ENCODE peak calls at places on chromosomes 6 and 20, in nine cellular contexts. One of them, this sample, is unnamed.

GRCh38 chr20:62815066-62815991 is 1.5 kb upstream of the COL9A3 start:
- DNase-seq in HTR-8/SVneo: peak
- DNase-seq in nucleus accumbens: no peak
- DNase-seq in naive thymus-derived CD4-positive, alpha-beta T cell: no peak
- DNase-seq in SHP77: no peak
- DNase-seq in neural crest cell: no peak
- DNase-seq in GM19239: no peak
- DNase-seq in stimulated activated CD4-positive, alpha-beta T cell treated with anti-CD3 and anti-CD28 coated beads, TNF-alpha, amount 100 ng/mL, for 48 hours: no peak
- DNase-seq in RWPE1: peak
- DNase-seq in this sample: no peak

GRCh38 chr6:149235130-149235561 is 82.4 kb upstream of the TAB2 start:
- DNase-seq in HTR-8/SVneo: peak
- DNase-seq in nucleus accumbens: no peak
- DNase-seq in naive thymus-derived CD4-positive, alpha-beta T cell: no peak
- DNase-seq in SHP77: peak
- DNase-seq in neural crest cell: no peak
- DNase-seq in GM19239: peak
- DNase-seq in stimulated activated CD4-positive, alpha-beta T cell treated with anti-CD3 and anti-CD28 coated beads, TNF-alpha, amount 100 ng/mL, for 48 hours: no peak
- DNase-seq in RWPE1: peak
- DNase-seq in this sample: no peak

GRCh38 chr6:100226811-100227210 is 232.8 kb upstream of the MCHR2 start:
- DNase-seq in HTR-8/SVneo: no peak
- DNase-seq in nucleus accumbens: no peak
- DNase-seq in naive thymus-derived CD4-positive, alpha-beta T cell: no peak
- DNase-seq in SHP77: no peak
- DNase-seq in neural crest cell: no peak
- DNase-seq in GM19239: no peak
- DNase-seq in stimulated activated CD4-positive, alpha-beta T cell treated with anti-CD3 and anti-CD28 coated beads, TNF-alpha, amount 100 ng/mL, for 48 hours: no peak
- DNase-seq in RWPE1: no peak
- DNase-seq in this sample: no peak

GRCh38 chr6:119129148-119129967 is 50.9 kb upstream of the FAM184A start:
- DNase-seq in HTR-8/SVneo: peak
- DNase-seq in nucleus accumbens: no peak
- DNase-seq in naive thymus-derived CD4-positive, alpha-beta T cell: peak
- DNase-seq in SHP77: peak
- DNase-seq in neural crest cell: peak
- DNase-seq in GM19239: peak
- DNase-seq in stimulated activated CD4-positive, alpha-beta T cell treated with anti-CD3 and anti-CD28 coated beads, TNF-alpha, amount 100 ng/mL, for 48 hours: no peak
- DNase-seq in RWPE1: peak
- DNase-seq in this sample: no peak

GRCh38 chr6:36340671-36341454 is 4.2 kb upstream of the BNIP5 start:
- DNase-seq in HTR-8/SVneo: peak
- DNase-seq in nucleus accumbens: peak
- DNase-seq in naive thymus-derived CD4-positive, alpha-beta T cell: peak
- DNase-seq in SHP77: peak
- DNase-seq in neural crest cell: peak
- DNase-seq in GM19239: peak
- DNase-seq in stimulated activated CD4-positive, alpha-beta T cell treated with anti-CD3 and anti-CD28 coated beads, TNF-alpha, amount 100 ng/mL, for 48 hours: peak
- DNase-seq in RWPE1: peak
- DNase-seq in this sample: peak

GRCh38 chr6:163579880-163580295 is 165.4 kb downstream of the QKI start:
- DNase-seq in HTR-8/SVneo: no peak
- DNase-seq in nucleus accumbens: no peak
- DNase-seq in naive thymus-derived CD4-positive, alpha-beta T cell: no peak
- DNase-seq in SHP77: no peak
- DNase-seq in neural crest cell: no peak
- DNase-seq in GM19239: no peak
- DNase-seq in stimulated activated CD4-positive, alpha-beta T cell treated with anti-CD3 and anti-CD28 coated beads, TNF-alpha, amount 100 ng/mL, for 48 hours: no peak
- DNase-seq in RWPE1: no peak
- DNase-seq in this sample: no peak

GRCh38 chr20:16243470-16243869 is 329.8 kb downstream of the KIF16B start:
- DNase-seq in HTR-8/SVneo: no peak
- DNase-seq in nucleus accumbens: no peak
- DNase-seq in naive thymus-derived CD4-positive, alpha-beta T cell: no peak
- DNase-seq in SHP77: no peak
- DNase-seq in neural crest cell: no peak
- DNase-seq in GM19239: no peak
- DNase-seq in stimulated activated CD4-positive, alpha-beta T cell treated with anti-CD3 and anti-CD28 coated beads, TNF-alpha, amount 100 ng/mL, for 48 hours: no peak
- DNase-seq in RWPE1: no peak
- DNase-seq in this sample: no peak

GRCh38 chr6:49030621-49031020 is 432.4 kb downstream of the MMUT start:
- DNase-seq in HTR-8/SVneo: no peak
- DNase-seq in nucleus accumbens: no peak
- DNase-seq in naive thymus-derived CD4-positive, alpha-beta T cell: no peak
- DNase-seq in SHP77: no peak
- DNase-seq in neural crest cell: no peak
- DNase-seq in GM19239: no peak
- DNase-seq in stimulated activated CD4-positive, alpha-beta T cell treated with anti-CD3 and anti-CD28 coated beads, TNF-alpha, amount 100 ng/mL, for 48 hours: no peak
- DNase-seq in RWPE1: no peak
- DNase-seq in this sample: no peak

GRCh38 chr6:107707346-107708270 is 116.5 kb downstream of the SCML4 start:
- DNase-seq in HTR-8/SVneo: no peak
- DNase-seq in nucleus accumbens: no peak
- DNase-seq in naive thymus-derived CD4-positive, alpha-beta T cell: no peak
- DNase-seq in SHP77: no peak
- DNase-seq in neural crest cell: no peak
- DNase-seq in GM19239: no peak
- DNase-seq in stimulated activated CD4-positive, alpha-beta T cell treated with anti-CD3 and anti-CD28 coated beads, TNF-alpha, amount 100 ng/mL, for 48 hours: no peak
- DNase-seq in RWPE1: no peak
- DNase-seq in this sample: no peak

GRCh38 chr6:57158658-57159057 is 13.5 kb upstream of the BAG2 start:
- DNase-seq in HTR-8/SVneo: no peak
- DNase-seq in nucleus accumbens: no peak
- DNase-seq in naive thymus-derived CD4-positive, alpha-beta T cell: no peak
- DNase-seq in SHP77: no peak
- DNase-seq in neural crest cell: no peak
- DNase-seq in GM19239: no peak
- DNase-seq in stimulated activated CD4-positive, alpha-beta T cell treated with anti-CD3 and anti-CD28 coated beads, TNF-alpha, amount 100 ng/mL, for 48 hours: no peak
- DNase-seq in RWPE1: peak
- DNase-seq in this sample: no peak

GRCh38 chr6:165920896-165921671 is 246.6 kb downstream of the TBXT start:
- DNase-seq in HTR-8/SVneo: no peak
- DNase-seq in nucleus accumbens: no peak
- DNase-seq in naive thymus-derived CD4-positive, alpha-beta T cell: no peak
- DNase-seq in SHP77: no peak
- DNase-seq in neural crest cell: no peak
- DNase-seq in GM19239: no peak
- DNase-seq in stimulated activated CD4-positive, alpha-beta T cell treated with anti-CD3 and anti-CD28 coated beads, TNF-alpha, amount 100 ng/mL, for 48 hours: no peak
- DNase-seq in RWPE1: no peak
- DNase-seq in this sample: no peak

GRCh38 chr6:158706369-158706982 is 56.6 kb downstream of the SYTL3 start:
- DNase-seq in HTR-8/SVneo: no peak
- DNase-seq in nucleus accumbens: no peak
- DNase-seq in naive thymus-derived CD4-positive, alpha-beta T cell: no peak
- DNase-seq in SHP77: peak
- DNase-seq in neural crest cell: peak
- DNase-seq in GM19239: no peak
- DNase-seq in stimulated activated CD4-positive, alpha-beta T cell treated with anti-CD3 and anti-CD28 coated beads, TNF-alpha, amount 100 ng/mL, for 48 hours: no peak
- DNase-seq in RWPE1: peak
- DNase-seq in this sample: no peak

GRCh38 chr6:6409397-6410030 is 89.1 kb upstream of the F13A1 start:
- DNase-seq in HTR-8/SVneo: no peak
- DNase-seq in nucleus accumbens: no peak
- DNase-seq in naive thymus-derived CD4-positive, alpha-beta T cell: no peak
- DNase-seq in SHP77: no peak
- DNase-seq in neural crest cell: no peak
- DNase-seq in GM19239: no peak
- DNase-seq in stimulated activated CD4-positive, alpha-beta T cell treated with anti-CD3 and anti-CD28 coated beads, TNF-alpha, amount 100 ng/mL, for 48 hours: no peak
- DNase-seq in RWPE1: no peak
- DNase-seq in this sample: no peak

GRCh38 chr6:44474643-44475042 is 87.1 kb downstream of the CDC5L start:
- DNase-seq in HTR-8/SVneo: no peak
- DNase-seq in nucleus accumbens: no peak
- DNase-seq in naive thymus-derived CD4-positive, alpha-beta T cell: no peak
- DNase-seq in SHP77: no peak
- DNase-seq in neural crest cell: no peak
- DNase-seq in GM19239: no peak
- DNase-seq in stimulated activated CD4-positive, alpha-beta T cell treated with anti-CD3 and anti-CD28 coated beads, TNF-alpha, amount 100 ng/mL, for 48 hours: no peak
- DNase-seq in RWPE1: no peak
- DNase-seq in this sample: no peak

GRCh38 chr20:43954704-43955243 is 40.1 kb downstream of the TOX2 start:
- DNase-seq in HTR-8/SVneo: no peak
- DNase-seq in nucleus accumbens: no peak
- DNase-seq in naive thymus-derived CD4-positive, alpha-beta T cell: no peak
- DNase-seq in SHP77: no peak
- DNase-seq in neural crest cell: no peak
- DNase-seq in GM19239: no peak
- DNase-seq in stimulated activated CD4-positive, alpha-beta T cell treated with anti-CD3 and anti-CD28 coated beads, TNF-alpha, amount 100 ng/mL, for 48 hours: no peak
- DNase-seq in RWPE1: no peak
- DNase-seq in this sample: no peak

GRCh38 chr6:169932491-169932890 is 181.1 kb downstream of the ERMARD start:
- DNase-seq in HTR-8/SVneo: no peak
- DNase-seq in nucleus accumbens: no peak
- DNase-seq in naive thymus-derived CD4-positive, alpha-beta T cell: no peak
- DNase-seq in SHP77: peak
- DNase-seq in neural crest cell: no peak
- DNase-seq in GM19239: no peak
- DNase-seq in stimulated activated CD4-positive, alpha-beta T cell treated with anti-CD3 and anti-CD28 coated beads, TNF-alpha, amount 100 ng/mL, for 48 hours: no peak
- DNase-seq in RWPE1: no peak
- DNase-seq in this sample: no peak

GRCh38 chr6:9025796-9026195 is 590.5 kb upstream of the SLC35B3 start:
- DNase-seq in HTR-8/SVneo: no peak
- DNase-seq in nucleus accumbens: no peak
- DNase-seq in naive thymus-derived CD4-positive, alpha-beta T cell: no peak
- DNase-seq in SHP77: no peak
- DNase-seq in neural crest cell: no peak
- DNase-seq in GM19239: no peak
- DNase-seq in stimulated activated CD4-positive, alpha-beta T cell treated with anti-CD3 and anti-CD28 coated beads, TNF-alpha, amount 100 ng/mL, for 48 hours: no peak
- DNase-seq in RWPE1: no peak
- DNase-seq in this sample: no peak

GRCh38 chr6:287500-287883 is 4.8 kb upstream of the DUSP22 start:
- DNase-seq in HTR-8/SVneo: no peak
- DNase-seq in nucleus accumbens: no peak
- DNase-seq in naive thymus-derived CD4-positive, alpha-beta T cell: no peak
- DNase-seq in SHP77: no peak
- DNase-seq in neural crest cell: no peak
- DNase-seq in GM19239: no peak
- DNase-seq in stimulated activated CD4-positive, alpha-beta T cell treated with anti-CD3 and anti-CD28 coated beads, TNF-alpha, amount 100 ng/mL, for 48 hours: no peak
- DNase-seq in RWPE1: no peak
- DNase-seq in this sample: no peak

GRCh38 chr6:133983099-133983939 is 30.3 kb downstream of the TBPL1 start:
- DNase-seq in HTR-8/SVneo: peak
- DNase-seq in nucleus accumbens: no peak
- DNase-seq in naive thymus-derived CD4-positive, alpha-beta T cell: peak
- DNase-seq in SHP77: no peak
- DNase-seq in neural crest cell: no peak
- DNase-seq in GM19239: no peak
- DNase-seq in stimulated activated CD4-positive, alpha-beta T cell treated with anti-CD3 and anti-CD28 coated beads, TNF-alpha, amount 100 ng/mL, for 48 hours: peak
- DNase-seq in RWPE1: no peak
- DNase-seq in this sample: no peak

GRCh38 chr6:46325561-46326525 is 155.1 kb upstream of the ENPP5 start:
- DNase-seq in HTR-8/SVneo: peak
- DNase-seq in nucleus accumbens: peak
- DNase-seq in naive thymus-derived CD4-positive, alpha-beta T cell: no peak
- DNase-seq in SHP77: peak
- DNase-seq in neural crest cell: no peak
- DNase-seq in GM19239: no peak
- DNase-seq in stimulated activated CD4-positive, alpha-beta T cell treated with anti-CD3 and anti-CD28 coated beads, TNF-alpha, amount 100 ng/mL, for 48 hours: no peak
- DNase-seq in RWPE1: no peak
- DNase-seq in this sample: no peak

GRCh38 chr20:8385247-8385646 is 253.2 kb downstream of the PLCB1 start:
- DNase-seq in HTR-8/SVneo: no peak
- DNase-seq in nucleus accumbens: peak
- DNase-seq in naive thymus-derived CD4-positive, alpha-beta T cell: no peak
- DNase-seq in SHP77: peak
- DNase-seq in neural crest cell: no peak
- DNase-seq in GM19239: no peak
- DNase-seq in stimulated activated CD4-positive, alpha-beta T cell treated with anti-CD3 and anti-CD28 coated beads, TNF-alpha, amount 100 ng/mL, for 48 hours: no peak
- DNase-seq in RWPE1: no peak
- DNase-seq in this sample: no peak

GRCh38 chr20:18304618-18305017 is 16.3 kb downstream of the ZNF133 start:
- DNase-seq in HTR-8/SVneo: no peak
- DNase-seq in nucleus accumbens: no peak
- DNase-seq in naive thymus-derived CD4-positive, alpha-beta T cell: no peak
- DNase-seq in SHP77: no peak
- DNase-seq in neural crest cell: no peak
- DNase-seq in GM19239: no peak
- DNase-seq in stimulated activated CD4-positive, alpha-beta T cell treated with anti-CD3 and anti-CD28 coated beads, TNF-alpha, amount 100 ng/mL, for 48 hours: no peak
- DNase-seq in RWPE1: no peak
- DNase-seq in this sample: no peak

GRCh38 chr6:160774399-160774798 is 72.4 kb downstream of the PLG start:
- DNase-seq in HTR-8/SVneo: no peak
- DNase-seq in nucleus accumbens: no peak
- DNase-seq in naive thymus-derived CD4-positive, alpha-beta T cell: no peak
- DNase-seq in SHP77: no peak
- DNase-seq in neural crest cell: no peak
- DNase-seq in GM19239: no peak
- DNase-seq in stimulated activated CD4-positive, alpha-beta T cell treated with anti-CD3 and anti-CD28 coated beads, TNF-alpha, amount 100 ng/mL, for 48 hours: no peak
- DNase-seq in RWPE1: no peak
- DNase-seq in this sample: no peak

GRCh38 chr6:133173276-133173675 is 67.9 kb upstream of the EYA4 start:
- DNase-seq in HTR-8/SVneo: no peak
- DNase-seq in nucleus accumbens: no peak
- DNase-seq in naive thymus-derived CD4-positive, alpha-beta T cell: no peak
- DNase-seq in SHP77: no peak
- DNase-seq in neural crest cell: no peak
- DNase-seq in GM19239: no peak
- DNase-seq in stimulated activated CD4-positive, alpha-beta T cell treated with anti-CD3 and anti-CD28 coated beads, TNF-alpha, amount 100 ng/mL, for 48 hours: no peak
- DNase-seq in RWPE1: no peak
- DNase-seq in this sample: no peak

GRCh38 chr6:63460971-63461370 is 111.3 kb upstream of the LOC128125822 start:
- DNase-seq in HTR-8/SVneo: no peak
- DNase-seq in nucleus accumbens: no peak
- DNase-seq in naive thymus-derived CD4-positive, alpha-beta T cell: no peak
- DNase-seq in SHP77: no peak
- DNase-seq in neural crest cell: no peak
- DNase-seq in GM19239: no peak
- DNase-seq in stimulated activated CD4-positive, alpha-beta T cell treated with anti-CD3 and anti-CD28 coated beads, TNF-alpha, amount 100 ng/mL, for 48 hours: no peak
- DNase-seq in RWPE1: no peak
- DNase-seq in this sample: no peak

GRCh38 chr6:157726892-157727628 is 96.0 kb upstream of the SNX9 start:
- DNase-seq in HTR-8/SVneo: no peak
- DNase-seq in nucleus accumbens: no peak
- DNase-seq in naive thymus-derived CD4-positive, alpha-beta T cell: no peak
- DNase-seq in SHP77: no peak
- DNase-seq in neural crest cell: no peak
- DNase-seq in GM19239: no peak
- DNase-seq in stimulated activated CD4-positive, alpha-beta T cell treated with anti-CD3 and anti-CD28 coated beads, TNF-alpha, amount 100 ng/mL, for 48 hours: no peak
- DNase-seq in RWPE1: no peak
- DNase-seq in this sample: no peak

GRCh38 chr6:40482532-40482931 is 104.6 kb downstream of the LRFN2 start:
- DNase-seq in HTR-8/SVneo: no peak
- DNase-seq in nucleus accumbens: peak
- DNase-seq in naive thymus-derived CD4-positive, alpha-beta T cell: no peak
- DNase-seq in SHP77: no peak
- DNase-seq in neural crest cell: peak
- DNase-seq in GM19239: no peak
- DNase-seq in stimulated activated CD4-positive, alpha-beta T cell treated with anti-CD3 and anti-CD28 coated beads, TNF-alpha, amount 100 ng/mL, for 48 hours: no peak
- DNase-seq in RWPE1: no peak
- DNase-seq in this sample: no peak

GRCh38 chr6:132483779-132484679 is 28.9 kb downstream of the STX7 start:
- DNase-seq in HTR-8/SVneo: peak
- DNase-seq in nucleus accumbens: no peak
- DNase-seq in naive thymus-derived CD4-positive, alpha-beta T cell: peak
- DNase-seq in SHP77: peak
- DNase-seq in neural crest cell: peak
- DNase-seq in GM19239: peak
- DNase-seq in stimulated activated CD4-positive, alpha-beta T cell treated with anti-CD3 and anti-CD28 coated beads, TNF-alpha, amount 100 ng/mL, for 48 hours: peak
- DNase-seq in RWPE1: peak
- DNase-seq in this sample: no peak

GRCh38 chr20:57135875-57136274 is 130.6 kb downstream of the BMP7 start:
- DNase-seq in HTR-8/SVneo: no peak
- DNase-seq in nucleus accumbens: no peak
- DNase-seq in naive thymus-derived CD4-positive, alpha-beta T cell: no peak
- DNase-seq in SHP77: no peak
- DNase-seq in neural crest cell: no peak
- DNase-seq in GM19239: no peak
- DNase-seq in stimulated activated CD4-positive, alpha-beta T cell treated with anti-CD3 and anti-CD28 coated beads, TNF-alpha, amount 100 ng/mL, for 48 hours: no peak
- DNase-seq in RWPE1: no peak
- DNase-seq in this sample: no peak

GRCh38 chr20:4371623-4372246 is 350.0 kb upstream of the PRND start:
- DNase-seq in HTR-8/SVneo: no peak
- DNase-seq in nucleus accumbens: no peak
- DNase-seq in naive thymus-derived CD4-positive, alpha-beta T cell: no peak
- DNase-seq in SHP77: no peak
- DNase-seq in neural crest cell: no peak
- DNase-seq in GM19239: no peak
- DNase-seq in stimulated activated CD4-positive, alpha-beta T cell treated with anti-CD3 and anti-CD28 coated beads, TNF-alpha, amount 100 ng/mL, for 48 hours: no peak
- DNase-seq in RWPE1: no peak
- DNase-seq in this sample: no peak

GRCh38 chr6:53056273-53056672 is 8.9 kb upstream of the FBXO9 start:
- DNase-seq in HTR-8/SVneo: no peak
- DNase-seq in nucleus accumbens: no peak
- DNase-seq in naive thymus-derived CD4-positive, alpha-beta T cell: no peak
- DNase-seq in SHP77: no peak
- DNase-seq in neural crest cell: no peak
- DNase-seq in GM19239: no peak
- DNase-seq in stimulated activated CD4-positive, alpha-beta T cell treated with anti-CD3 and anti-CD28 coated beads, TNF-alpha, amount 100 ng/mL, for 48 hours: no peak
- DNase-seq in RWPE1: no peak
- DNase-seq in this sample: no peak

This sample was measured in GM12891.